ENCODE peak calls at places on chromosome 4, in four cellular contexts. P is nucleus accumbens, D is T-helper 1 cell, T is choroid plexus epithelial cell. A is an unnamed sample.

GRCh38 chr4:150578745-150579470 is 3.0 kb upstream of the MAB21L2 start:
- DNase-seq in P (no peak), D (no peak), T (peak; percentile 57), A (no peak)

GRCh38 chr4:83535945-83536648 is at the start of gene GPAT3:
- DNase-seq in P (peak; percentile 37), D (peak; percentile 35), T (peak; percentile 58), A (peak; percentile 4)

GRCh38 chr4:30912098-30912719 is 192.0 kb downstream of the PCDH7 start:
- DNase-seq in P (no peak), D (no peak), T (peak; percentile 41), A (no peak)

GRCh38 chr4:136097676-136098075 is 1434.6 kb downstream of the PCDH18 start:
- DNase-seq in P (no peak), D (no peak), T (no peak), A (no peak)

GRCh38 chr4:100450449-100450848 is 67.4 kb downstream of the EMCN start:
- DNase-seq in P (no peak), D (no peak), T (no peak), A (no peak)

GRCh38 chr4:89300060-89300459 is 7.5 kb downstream of the GPRIN3 start:
- DNase-seq in P (no peak), D (no peak), T (no peak), A (no peak)

GRCh38 chr4:39574946-39575345 is 47.7 kb upstream of the UGDH start:
- DNase-seq in P (no peak), D (no peak), T (peak; percentile 13), A (no peak)

GRCh38 chr4:8735236-8736082 is 136.2 kb downstream of the HMX1 start:
- DNase-seq in P (no peak), D (no peak), T (no peak), A (no peak)

GRCh38 chr4:163693211-163693610 is 198.7 kb downstream of the TMA16 start:
- DNase-seq in P (no peak), D (no peak), T (peak; percentile 53), A (no peak)

GRCh38 chr4:11624370-11624769 is 195.7 kb upstream of the HS3ST1 start:
- DNase-seq in P (no peak), D (no peak), T (no peak), A (no peak)

GRCh38 chr4:94610140-94610539 is 147.6 kb upstream of the BMPR1B start:
- DNase-seq in P (no peak), D (no peak), T (no peak), A (no peak)

GRCh38 chr4:3291411-3291968 is 1.3 kb upstream of the RGS12 start:
- DNase-seq in P (no peak), D (no peak), T (no peak), A (no peak)

GRCh38 chr4:946517-947471 is 14.5 kb downstream of the TMEM175 start:
- DNase-seq in P (no peak), D (no peak), T (no peak), A (no peak)

GRCh38 chr4:2059726-2060577 is 825 bp downstream of the NAT8L start:
- DNase-seq in P (no peak), D (no peak), T (no peak), A (no peak)

GRCh38 chr4:163932504-163932903 is 438.0 kb downstream of the TMA16 start:
- DNase-seq in P (no peak), D (no peak), T (no peak), A (no peak)

GRCh38 chr4:119016636-119017035 is 119.0 kb upstream of the MYOZ2 start:
- DNase-seq in P (no peak), D (no peak), T (peak; percentile 84), A (no peak)

GRCh38 chr4:143335979-143336827 is 473 bp upstream of the GAB1 start:
- DNase-seq in P (peak; percentile 90), D (no peak), T (peak; percentile 92), A (peak; percentile 82)